ENCODE peak calls at places on chromosomes 4 and X, in four cellular contexts. J, D, M and H are unnamed samples.

GRCh38 chr4:139958738-139959096 is 195.3 kb downstream of the MAML3 start:
- DNase-seq in D (no peak), J (no peak), M (no peak), H (no peak)

GRCh38 chr4:39466747-39467146 is 7.9 kb downstream of the LIAS start:
- DNase-seq in J (no peak), D (peak; percentile 78), M (no peak), H (no peak)

GRCh38 chr4:6694177-6694901 is 661 bp downstream of the S100P start:
- DNase-seq in M (no peak), J (no peak), D (no peak), H (no peak)

GRCh38 chr4:106773106-106773905 is 262.8 kb downstream of the DKK2 start:
- DNase-seq in J (no peak), D (no peak), M (no peak), H (no peak)

GRCh38 chrX:121308276-121308805 is 260.9 kb downstream of the GLUD2 start:
- DNase-seq in D (peak; percentile 31), J (no peak), M (peak; percentile 6), H (no peak)

GRCh38 chr4:23931489-23931830 is 41.6 kb upstream of the PPARGC1A start:
- DNase-seq in D (no peak), M (no peak), J (no peak), H (no peak)

GRCh38 chr4:89860971-89861370 is 24.0 kb upstream of the SNCA start:
- DNase-seq in D (no peak), J (no peak), M (no peak), H (no peak)

GRCh38 chrX:32408389-32408788 is 803.0 kb downstream of the DMD start:
- DNase-seq in M (no peak), J (no peak), D (peak; percentile 4), H (no peak)

GRCh38 chrX:41518841-41519220 is 71.7 kb downstream of the NYX start:
- DNase-seq in M (peak; percentile 49), J (no peak), D (no peak), H (no peak)

GRCh38 chr4:129929052-129929451 is 833.1 kb downstream of the C4orf33 start:
- DNase-seq in J (no peak), D (peak; percentile 4), M (no peak), H (no peak)

GRCh38 chr4:40301592-40301991 is 33.5 kb upstream of the CHRNA9 start:
- DNase-seq in J (no peak), M (no peak), D (no peak), H (no peak)

GRCh38 chr4:183920512-183920911 is 15.4 kb downstream of the STOX2 start:
- DNase-seq in D (no peak), J (no peak), M (no peak), H (no peak)

GRCh38 chrX:40772290-40772689 is 36.9 kb upstream of the MED14 start:
- DNase-seq in D (peak; percentile 18), M (no peak), J (no peak), H (no peak)

GRCh38 chr4:12884846-12885796 is 599.0 kb downstream of the RAB28 start:
- DNase-seq in D (no peak), M (no peak), J (no peak), H (no peak)

GRCh38 chrX:64186974-64187761 is 18.3 kb downstream of the AMER1 start:
- DNase-seq in D (no peak), M (no peak), J (no peak), H (no peak)

GRCh38 chrX:65811558-65812228 is 144.2 kb downstream of the MSN start:
- DNase-seq in D (no peak), M (no peak), J (no peak), H (no peak)

GRCh38 chr4:3781193-3781886 is 15.2 kb downstream of the ADRA2C start:
- DNase-seq in D (peak; percentile 73), J (no peak), M (no peak), H (no peak)

GRCh38 chr4:169158860-169159259 is 111.9 kb downstream of the SH3RF1 start:
- DNase-seq in M (no peak), D (no peak), J (no peak), H (no peak)

GRCh38 chr4:169158046-169158445 is 112.7 kb downstream of the SH3RF1 start:
- DNase-seq in D (no peak), M (no peak), J (no peak), H (no peak)

GRCh38 chr4:169156392-169156791 is 114.4 kb downstream of the SH3RF1 start:
- DNase-seq in D (no peak), M (no peak), J (no peak), H (no peak)

GRCh38 chr4:169160825-169161224 is 109.9 kb downstream of the SH3RF1 start:
- DNase-seq in D (no peak), J (no peak), M (peak; percentile 42), H (no peak)

GRCh38 chr4:169159614-169160013 is 111.1 kb downstream of the SH3RF1 start:
- DNase-seq in J (no peak), D (no peak), M (no peak), H (no peak)
- H3K27ac ChIP-seq in J (no peak overlapping the region), D (peak overlapping the region; percentile 27), M (no peak overlapping the region), H (peak overlapping the region; percentile 31)

GRCh38 chrX:119941336-119941735 is 2.2 kb downstream of the NKAP start:
- DNase-seq in M (no peak), D (no peak), J (no peak), H (no peak)

GRCh38 chrX:119942831-119943184 is 743 bp downstream of the NKAP start:
- DNase-seq in M (no peak), J (no peak), D (peak; percentile 4), H (no peak)

GRCh38 chrX:119943185-119943988 is at the start of gene NKAP:
- DNase-seq in M (peak; percentile 75), J (peak; percentile 58), D (peak; percentile 96), H (peak; percentile 66)

GRCh38 chrX:119945481-119945880 is 1.9 kb upstream of the NKAP start:
- DNase-seq in D (no peak), J (no peak), M (no peak), H (no peak)

GRCh38 chrX:119942173-119942819 is 1.3 kb downstream of the NKAP start:
- DNase-seq in M (no peak), J (no peak), D (no peak), H (no peak)
- H3K27ac ChIP-seq in M (no peak overlapping the region), J (no peak overlapping the region), D (peak overlapping the region; percentile 97), H (no peak overlapping the region)

GRCh38 chrX:585115-585808 is 45.3 kb upstream of the SHOX start:
- DNase-seq in D (no peak), J (no peak), M (no peak), H (no peak)
- H3K27ac ChIP-seq in D (no peak overlapping the region), J (no peak overlapping the region), M (no peak overlapping the region), H (no peak overlapping the region)

DNA sequence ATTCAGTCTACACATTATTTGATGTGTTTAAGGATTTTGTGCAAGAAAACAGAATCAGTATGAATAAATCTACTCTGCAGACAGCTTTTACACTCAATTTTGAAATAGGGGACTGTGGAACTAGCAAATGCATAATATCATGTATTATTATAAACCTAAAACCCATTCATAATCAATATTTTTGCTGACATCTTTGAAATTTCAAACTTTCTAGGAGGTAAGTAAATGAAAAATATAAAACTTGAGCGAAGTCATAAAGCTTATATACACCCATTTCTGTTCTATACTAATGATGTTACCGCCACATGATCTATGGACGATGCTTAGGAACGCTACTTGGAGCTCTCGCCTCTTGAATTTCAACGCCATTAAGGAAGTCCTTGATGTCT is 38.1 kb downstream of the ADGRA3 start:
- DNase-seq in J (no peak), M (no peak), D (no peak), H (no peak)
- H3K27ac ChIP-seq in J (no peak overlapping the region), M (no peak overlapping the region), D (no peak overlapping the region), H (no peak overlapping the region)

DNA sequence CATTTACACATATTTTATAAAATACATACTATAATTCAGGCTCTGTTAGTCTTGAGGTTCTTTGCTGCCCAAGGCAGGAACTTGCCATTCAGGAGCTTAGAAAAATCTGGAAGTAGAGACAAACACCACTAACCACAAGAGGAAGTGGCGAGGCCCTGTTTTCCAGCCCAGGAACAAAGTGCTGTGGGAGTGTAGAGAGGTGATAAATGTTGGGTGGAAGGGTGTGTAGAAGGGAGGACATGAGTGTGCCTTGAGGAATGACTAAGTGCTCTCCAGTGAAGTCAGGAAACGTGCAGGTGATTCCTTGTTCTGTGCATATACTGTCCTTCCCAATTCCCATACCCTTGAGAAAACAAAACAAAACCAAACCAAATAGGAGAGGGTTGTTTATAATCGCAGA is 83.1 kb downstream of the GPAT3 start:
- DNase-seq in M (no peak), J (no peak), D (no peak), H (no peak)
- H3K27ac ChIP-seq in M (no peak overlapping the region), J (no peak overlapping the region), D (peak overlapping the region; percentile 66), H (no peak overlapping the region)

DNA sequence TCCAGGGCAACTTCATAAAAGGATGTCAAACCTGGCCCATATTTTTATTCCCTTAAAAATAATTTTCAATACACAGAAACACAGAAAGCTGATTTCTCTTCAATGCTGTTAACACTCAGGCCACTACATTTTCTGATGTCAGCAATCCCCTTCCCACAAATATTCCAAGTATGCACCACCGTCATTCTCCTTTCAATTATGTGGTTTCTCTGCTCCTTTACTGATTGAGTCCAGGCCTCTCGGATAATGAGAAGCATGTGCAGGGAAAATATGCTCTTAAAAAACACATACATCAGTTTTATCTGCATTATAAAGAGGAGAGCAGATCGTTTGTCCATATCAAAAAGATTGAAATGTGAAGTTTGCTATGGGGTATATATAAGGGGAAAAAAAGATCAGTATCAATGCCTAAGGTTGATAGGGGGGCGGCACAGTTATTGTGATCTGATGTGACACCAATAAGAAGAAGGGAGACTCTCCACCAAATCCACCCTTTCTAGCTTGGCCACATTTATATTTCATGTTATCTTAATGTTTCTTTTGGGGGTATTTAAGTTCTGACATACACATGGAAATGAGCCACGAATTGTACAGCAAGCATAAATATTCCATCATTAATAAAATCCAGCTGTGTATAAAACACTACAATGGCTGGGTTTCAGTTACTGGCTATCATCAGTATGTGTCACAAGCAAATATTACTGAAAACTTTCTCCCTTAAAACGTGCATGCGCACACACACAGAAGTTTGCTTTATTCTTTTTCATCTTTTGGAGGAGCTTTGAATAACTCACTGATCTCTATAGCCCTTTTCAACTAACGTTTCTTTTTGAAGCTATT is 6.4 kb downstream of the AMOT start:
- DNase-seq in M (no peak), J (no peak), D (no peak), H (no peak)
- H3K27ac ChIP-seq in M (no peak overlapping the region), J (no peak overlapping the region), D (no peak overlapping the region), H (no peak overlapping the region)

DNA sequence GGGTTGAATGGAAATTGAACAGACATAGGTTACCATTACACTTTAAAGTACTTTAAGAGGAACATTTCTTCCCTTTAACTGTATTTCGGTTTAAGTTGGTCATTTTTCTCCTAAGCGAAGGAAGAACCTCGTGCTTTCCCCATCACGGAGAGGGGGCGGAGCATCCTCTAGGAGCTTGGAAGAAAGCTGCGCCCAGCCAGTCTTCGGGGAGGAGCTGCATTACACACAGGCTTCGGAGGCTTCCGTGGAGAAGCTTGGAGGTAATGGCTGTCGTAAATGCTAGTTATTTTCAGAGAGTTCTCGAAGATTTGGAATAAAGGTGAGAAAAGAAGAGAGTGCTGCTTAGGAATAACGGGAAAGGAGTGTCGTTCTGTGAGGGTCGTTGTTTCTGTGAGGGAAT is at the start of gene PWWP3B:
- DNase-seq in D (peak; percentile 6), M (peak; percentile 85), J (peak; percentile 21), H (no peak)
- H3K27ac ChIP-seq in D (no peak within 1 kb of the TSS), M (peak within 1 kb of the TSS; percentile 43), J (no peak within 1 kb of the TSS), H (no peak within 1 kb of the TSS)

GRCh38 chrX:70117738-70118137 is 15.5 kb upstream of the IGBP1 start:
- DNase-seq in M (no peak), D (no peak), J (no peak), H (no peak)
- H3K27ac ChIP-seq in M (no peak overlapping the region), D (no peak overlapping the region), J (no peak overlapping the region), H (no peak overlapping the region)